ENCODE peak calls at places on chromosomes 2 and 18, in five cellular contexts. One of them, this sample, is unnamed. For H3K4me1, the result is how much of the 10 kb centered on the place peaks cover.

GRCh38 chr2:23505984-23506380 is 121.0 kb downstream of the KLHL29 start:
- DNase-seq in stomach: no peak
- DNase-seq in adrenal gland: no peak
- DNase-seq in A549: no peak
- DNase-seq in hepatocyte: no peak
- DNase-seq in this sample: no peak

GRCh38 chr2:28621172-28622100 is 125.6 kb downstream of the PLB1 start:
- DNase-seq in stomach: peak
- DNase-seq in adrenal gland: peak
- DNase-seq in A549: peak
- DNase-seq in hepatocyte: peak
- DNase-seq in this sample: peak

GRCh38 chr18:35515460-35516130 is 17.8 kb upstream of the INO80C start:
- DNase-seq in stomach: no peak
- DNase-seq in adrenal gland: no peak
- DNase-seq in A549: no peak
- DNase-seq in hepatocyte: no peak
- DNase-seq in this sample: no peak

GRCh38 chr18:13216732-13217465 is 1.7 kb upstream of the LDLRAD4 start:
- DNase-seq in stomach: peak
- DNase-seq in adrenal gland: peak
- DNase-seq in A549: no peak
- DNase-seq in hepatocyte: peak
- DNase-seq in this sample: peak

GRCh38 chr2:222320441-222321395 is 21.9 kb upstream of the PAX3 start:
- DNase-seq in stomach: no peak
- DNase-seq in adrenal gland: peak
- DNase-seq in A549: no peak
- DNase-seq in hepatocyte: peak
- DNase-seq in this sample: peak

GRCh38 chr2:220417503-220417902 is 790.1 kb downstream of the SLC4A3 start:
- DNase-seq in stomach: no peak
- DNase-seq in adrenal gland: no peak
- DNase-seq in A549: no peak
- DNase-seq in hepatocyte: no peak
- DNase-seq in this sample: no peak

GRCh38 chr2:229408356-229408755 is 137.3 kb upstream of the PID1 start:
- DNase-seq in stomach: peak
- DNase-seq in adrenal gland: peak
- DNase-seq in A549: peak
- DNase-seq in hepatocyte: peak
- DNase-seq in this sample: peak

GRCh38 chr18:54197747-54198411 is 26.6 kb downstream of the MBD2 start:
- DNase-seq in stomach: no peak
- DNase-seq in adrenal gland: no peak
- DNase-seq in A549: no peak
- DNase-seq in hepatocyte: no peak
- DNase-seq in this sample: no peak

GRCh38 chr2:11343626-11344341 is 652 bp downstream of the ROCK2 start:
- DNase-seq in stomach: peak
- DNase-seq in adrenal gland: peak
- DNase-seq in A549: peak
- DNase-seq in hepatocyte: peak
- DNase-seq in this sample: peak

GRCh38 chr2:58594175-58594574 is 353.1 kb upstream of the FANCL start:
- DNase-seq in stomach: no peak
- DNase-seq in adrenal gland: peak
- DNase-seq in A549: peak
- DNase-seq in hepatocyte: no peak
- DNase-seq in this sample: no peak

GRCh38 chr2:70115646-70116442 is 28.6 kb downstream of the PCBP1 start:
- DNase-seq in stomach: no peak
- DNase-seq in adrenal gland: peak
- DNase-seq in A549: no peak
- DNase-seq in hepatocyte: no peak
- DNase-seq in this sample: no peak

GRCh38 chr18:22983175-22983574 is 50.0 kb downstream of the RBBP8 start:
- DNase-seq in stomach: no peak
- DNase-seq in adrenal gland: no peak
- DNase-seq in A549: peak
- DNase-seq in hepatocyte: peak
- DNase-seq in this sample: no peak

GRCh38 chr2:238289574-238289973 is 1.2 kb upstream of the PER2 start:
- DNase-seq in stomach: no peak
- DNase-seq in adrenal gland: no peak
- DNase-seq in A549: no peak
- DNase-seq in hepatocyte: no peak
- DNase-seq in this sample: no peak

GRCh38 chr2:19754907-19755306 is 146.9 kb downstream of the TTC32 start:
- DNase-seq in stomach: no peak
- DNase-seq in adrenal gland: peak
- DNase-seq in A549: no peak
- DNase-seq in hepatocyte: no peak
- DNase-seq in this sample: no peak

GRCh38 chr2:210440206-210440605 is 36.4 kb downstream of the LANCL1 start:
- DNase-seq in stomach: no peak
- DNase-seq in adrenal gland: no peak
- DNase-seq in A549: no peak
- DNase-seq in hepatocyte: no peak
- DNase-seq in this sample: no peak

GRCh38 chr2:201532686-201533304 is 81.3 kb downstream of the STRADB start:
- DNase-seq in stomach: no peak
- DNase-seq in adrenal gland: no peak
- DNase-seq in A549: no peak
- DNase-seq in hepatocyte: no peak
- DNase-seq in this sample: no peak

GRCh38 chr2:62654423-62654791 is 51.1 kb upstream of the EHBP1 start:
- DNase-seq in stomach: no peak
- DNase-seq in adrenal gland: no peak
- DNase-seq in A549: no peak
- DNase-seq in hepatocyte: no peak
- DNase-seq in this sample: no peak

GRCh38 chr18:3511980-3512379 is 62.0 kb downstream of the TGIF1 start:
- DNase-seq in stomach: no peak
- DNase-seq in adrenal gland: peak
- DNase-seq in A549: no peak
- DNase-seq in hepatocyte: peak
- DNase-seq in this sample: no peak

GRCh38 chr2:238905224-238905623 is 57.3 kb downstream of the TWIST2 start:
- DNase-seq in stomach: no peak
- DNase-seq in adrenal gland: no peak
- DNase-seq in A549: no peak
- DNase-seq in hepatocyte: no peak
- DNase-seq in this sample: no peak

GRCh38 chr2:231172020-231172419 is 26.4 kb upstream of the ARMC9 start:
- DNase-seq in stomach: no peak
- DNase-seq in adrenal gland: peak
- DNase-seq in A549: no peak
- DNase-seq in hepatocyte: no peak
- DNase-seq in this sample: no peak

GRCh38 chr2:15942711-15943345 is 2.5 kb downstream of the MYCN start:
- DNase-seq in stomach: no peak
- DNase-seq in adrenal gland: no peak
- DNase-seq in A549: no peak
- DNase-seq in hepatocyte: no peak
- DNase-seq in this sample: no peak

GRCh38 chr2:175605989-175606841 is 395.9 kb downstream of the LNPK start:
- DNase-seq in stomach: no peak
- DNase-seq in adrenal gland: no peak
- DNase-seq in A549: no peak
- DNase-seq in hepatocyte: peak
- DNase-seq in this sample: no peak

GRCh38 chr2:65691816-65692215 is 259.4 kb upstream of the SPRED2 start:
- DNase-seq in stomach: no peak
- DNase-seq in adrenal gland: no peak
- DNase-seq in A549: no peak
- DNase-seq in hepatocyte: no peak
- DNase-seq in this sample: no peak

GRCh38 chr2:124996406-124996805 is 971.3 kb downstream of the CNTNAP5 start:
- DNase-seq in stomach: no peak
- DNase-seq in adrenal gland: no peak
- DNase-seq in A549: no peak
- DNase-seq in hepatocyte: no peak
- DNase-seq in this sample: no peak

GRCh38 chr2:203914546-203915169 is 21.9 kb upstream of the ICOS start:
- DNase-seq in stomach: no peak
- DNase-seq in adrenal gland: no peak
- DNase-seq in A549: no peak
- DNase-seq in hepatocyte: no peak
- DNase-seq in this sample: no peak

GRCh38 chr2:20617081-20617575 is 33.8 kb downstream of the HS1BP3 start:
- DNase-seq in stomach: peak
- DNase-seq in adrenal gland: peak
- DNase-seq in A549: no peak
- DNase-seq in hepatocyte: peak
- DNase-seq in this sample: peak

GRCh38 chr18:28875059-28875458 is 698.1 kb upstream of the CDH2 start:
- DNase-seq in stomach: no peak
- DNase-seq in adrenal gland: no peak
- DNase-seq in A549: no peak
- DNase-seq in hepatocyte: no peak
- DNase-seq in this sample: no peak

GRCh38 chr2:56232912-56233311 is 49.1 kb downstream of the CCDC85A start:
- DNase-seq in stomach: no peak
- DNase-seq in adrenal gland: no peak
- DNase-seq in A549: no peak
- DNase-seq in hepatocyte: no peak
- DNase-seq in this sample: no peak

GRCh38 chr2:157087373-157088005 is 170.0 kb upstream of the GALNT5 start:
- DNase-seq in stomach: no peak
- DNase-seq in adrenal gland: no peak
- DNase-seq in A549: no peak
- DNase-seq in hepatocyte: no peak
- DNase-seq in this sample: no peak

GRCh38 chr2:216345846-216346245 is 26.4 kb downstream of the MARCHF4 start:
- DNase-seq in stomach: no peak
- DNase-seq in adrenal gland: no peak
- DNase-seq in A549: no peak
- DNase-seq in hepatocyte: no peak
- DNase-seq in this sample: no peak

GRCh38 chr2:204533629-204534370 is 11.5 kb upstream of the PARD3B start:
- DNase-seq in stomach: no peak
- DNase-seq in adrenal gland: no peak
- DNase-seq in A549: no peak
- DNase-seq in hepatocyte: no peak
- DNase-seq in this sample: peak

GRCh38 chr2:75627902-75628504 is 18.6 kb upstream of the MRPL19 start:
- DNase-seq in stomach: peak
- DNase-seq in adrenal gland: peak
- DNase-seq in A549: peak
- DNase-seq in hepatocyte: peak
- DNase-seq in this sample: peak

GRCh38 chr18:12659904-12660605 is 2.1 kb upstream of the SPIRE1 start:
- DNase-seq in stomach: peak
- DNase-seq in adrenal gland: peak
- DNase-seq in A549: peak
- DNase-seq in hepatocyte: peak
- DNase-seq in this sample: peak

GRCh38 chr2:168192839-168193616 is 54.4 kb downstream of the STK39 start:
- DNase-seq in stomach: no peak
- DNase-seq in adrenal gland: no peak
- DNase-seq in A549: no peak
- DNase-seq in hepatocyte: no peak
- DNase-seq in this sample: peak

GRCh38 chr2:100058014-100058310 is 84.4 kb downstream of the AFF3 start:
- DNase-seq in stomach: no peak
- DNase-seq in adrenal gland: no peak
- DNase-seq in A549: no peak
- DNase-seq in hepatocyte: no peak
- DNase-seq in this sample: no peak

GRCh38 chr2:36672199-36672598 is 24.3 kb upstream of the VIT start:
- DNase-seq in stomach: no peak
- DNase-seq in adrenal gland: no peak
- DNase-seq in A549: no peak
- DNase-seq in hepatocyte: peak
- DNase-seq in this sample: no peak

GRCh38 chr2:6924101-6924917 is 7.1 kb downstream of the RNF144A start:
- DNase-seq in stomach: no peak
- DNase-seq in adrenal gland: no peak
- DNase-seq in A549: no peak
- DNase-seq in hepatocyte: no peak
- DNase-seq in this sample: no peak

GRCh38 chr2:182522428-182522896 is 95.6 kb upstream of the PDE1A start:
- DNase-seq in stomach: no peak
- DNase-seq in adrenal gland: no peak
- DNase-seq in A549: no peak
- DNase-seq in hepatocyte: no peak
- DNase-seq in this sample: no peak

GRCh38 chr18:5058768-5059539 is 138.1 kb downstream of the AKAIN1 start:
- DNase-seq in stomach: no peak
- DNase-seq in adrenal gland: no peak
- DNase-seq in A549: no peak
- DNase-seq in hepatocyte: no peak
- DNase-seq in this sample: no peak

GRCh38 chr2:71276311-71277158 is 49.6 kb upstream of the PAIP2B start:
- DNase-seq in stomach: peak
- DNase-seq in adrenal gland: peak
- DNase-seq in A549: peak
- DNase-seq in hepatocyte: peak
- DNase-seq in this sample: peak
- TF ChIP-seq CTCF in stomach: no peak
- TF ChIP-seq CTCF in adrenal gland: peak
- TF ChIP-seq CTCF in A549: no peak
- TF ChIP-seq CTCF in hepatocyte: no peak
- TF ChIP-seq CTCF in this sample: no peak

GRCh38 chr18:63140038-63140450 is 179.5 kb downstream of the BCL2 start:
- DNase-seq in stomach: no peak
- DNase-seq in adrenal gland: no peak
- DNase-seq in A549: no peak
- DNase-seq in hepatocyte: no peak
- DNase-seq in this sample: no peak
- H3K4me1 ChIP-seq in stomach: under half
- H3K4me1 ChIP-seq in adrenal gland: under half
- H3K4me1 ChIP-seq in A549: under half
- H3K4me1 ChIP-seq in hepatocyte: under half
- H3K4me1 ChIP-seq in this sample: under half

GRCh38 chr2:138716183-138716582 is 64.0 kb downstream of the NXPH2 start:
- DNase-seq in stomach: no peak
- DNase-seq in adrenal gland: no peak
- DNase-seq in A549: no peak
- DNase-seq in hepatocyte: no peak
- DNase-seq in this sample: no peak
- TF ChIP-seq CTCF in stomach: no peak
- TF ChIP-seq CTCF in adrenal gland: no peak
- TF ChIP-seq CTCF in A549: peak
- TF ChIP-seq CTCF in hepatocyte: no peak
- TF ChIP-seq CTCF in this sample: no peak

DNA sequence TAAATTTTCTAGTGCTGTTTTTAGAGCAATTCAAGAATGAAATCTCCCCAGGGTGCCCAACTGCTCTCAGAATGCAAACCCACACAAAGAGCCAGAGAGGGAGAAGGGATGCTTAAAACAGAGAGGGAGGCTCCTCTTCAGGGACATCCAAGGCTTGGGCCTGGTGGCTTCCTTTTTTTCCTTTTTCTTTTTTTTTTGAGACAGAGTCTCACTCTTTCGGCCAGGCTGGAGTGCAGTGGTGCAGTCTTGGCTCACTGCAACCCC is 32.8 kb upstream of the ATL2 start:
- DNase-seq in stomach: no peak
- DNase-seq in adrenal gland: no peak
- DNase-seq in A549: no peak
- DNase-seq in hepatocyte: no peak
- DNase-seq in this sample: no peak
- H3K4me1 ChIP-seq in stomach: under half
- H3K4me1 ChIP-seq in adrenal gland: under half
- H3K4me1 ChIP-seq in A549: under half
- H3K4me1 ChIP-seq in hepatocyte: under half
- H3K4me1 ChIP-seq in this sample: under half

This sample was measured in colonic mucosa.